ENCODE peak calls at places on chromosome 1, in nine cellular contexts. N is pancreas, I is left lung, Y is right lobe of liver, G is fibroblast of lung, R is esophagus muscularis mucosa, U is lung, O is dorsolateral prefrontal cortex, L is GM12865. D is an unnamed sample.

GRCh38 chr1:8821084-8821483 is 3.6 kb upstream of the RERE start:
- DNase-seq in L (no peak), G (no peak), U (no peak), I (no peak), Y (no peak), O (no peak), N (no peak), R (peak; percentile 8), D (no peak)

GRCh38 chr1:203295796-203296195 is 9.5 kb upstream of the BTG2 start:
- DNase-seq in N (no peak), R (no peak), Y (no peak), O (no peak), L (peak; percentile 44), I (no peak), G (no peak), U (no peak), D (no peak)

GRCh38 chr1:91979383-91979782 is 30.2 kb downstream of the BRDT start:
- DNase-seq in U (no peak), N (no peak), G (no peak), O (no peak), I (no peak), Y (no peak), R (no peak), L (no peak), D (no peak)

GRCh38 chr1:3687509-3687908 is 35.2 kb downstream of the TP73 start:
- DNase-seq in N (no peak), I (no peak), G (no peak), L (no peak), O (no peak), Y (no peak), U (no peak), R (no peak), D (no peak)

GRCh38 chr1:95451054-95451453 is 217.0 kb downstream of the RWDD3 start:
- DNase-seq in Y (no peak), U (no peak), N (no peak), R (no peak), O (no peak), L (peak; percentile 3), G (no peak), I (no peak), D (no peak)

GRCh38 chr1:226717256-226717909 is 21.7 kb downstream of the ITPKB start:
- DNase-seq in O (no peak), I (peak; percentile 71), Y (no peak), U (no peak), N (no peak), L (no peak), R (no peak), G (peak; percentile 25), D (no peak)

GRCh38 chr1:236315518-236315917 is 33.8 kb upstream of the ERO1B start:
- DNase-seq in N (no peak), R (no peak), O (no peak), L (no peak), U (no peak), I (no peak), G (no peak), Y (no peak), D (no peak)

GRCh38 chr1:180003026-180003695 is 48.6 kb downstream of the CEP350 start:
- DNase-seq in R (no peak), I (no peak), O (no peak), N (no peak), U (no peak), L (peak; percentile 60), Y (no peak), G (peak; percentile 5), D (no peak)

GRCh38 chr1:109837852-109838570 is 72.6 kb upstream of the CSF1 start:
- DNase-seq in G (no peak), R (no peak), U (no peak), O (no peak), Y (no peak), I (no peak), L (no peak), N (no peak), D (no peak)

GRCh38 chr1:23537296-23537993 is 6.4 kb upstream of the E2F2 start:
- DNase-seq in N (no peak), U (no peak), R (no peak), O (no peak), L (no peak), I (no peak), Y (no peak), G (peak; percentile 31), D (no peak)

GRCh38 chr1:23544444-23545389 is 13.7 kb upstream of the E2F2 start:
- DNase-seq in N (peak; percentile 86), I (peak; percentile 74), L (peak; percentile 89), O (peak; percentile 71), Y (peak; percentile 70), R (no peak), U (peak; percentile 78), G (peak; percentile 64), D (peak; percentile 85)

GRCh38 chr1:23543707-23544443 is 12.8 kb upstream of the E2F2 start:
- DNase-seq in N (no peak), U (no peak), Y (no peak), L (no peak), G (no peak), I (no peak), O (no peak), R (no peak), D (no peak)

DNA sequence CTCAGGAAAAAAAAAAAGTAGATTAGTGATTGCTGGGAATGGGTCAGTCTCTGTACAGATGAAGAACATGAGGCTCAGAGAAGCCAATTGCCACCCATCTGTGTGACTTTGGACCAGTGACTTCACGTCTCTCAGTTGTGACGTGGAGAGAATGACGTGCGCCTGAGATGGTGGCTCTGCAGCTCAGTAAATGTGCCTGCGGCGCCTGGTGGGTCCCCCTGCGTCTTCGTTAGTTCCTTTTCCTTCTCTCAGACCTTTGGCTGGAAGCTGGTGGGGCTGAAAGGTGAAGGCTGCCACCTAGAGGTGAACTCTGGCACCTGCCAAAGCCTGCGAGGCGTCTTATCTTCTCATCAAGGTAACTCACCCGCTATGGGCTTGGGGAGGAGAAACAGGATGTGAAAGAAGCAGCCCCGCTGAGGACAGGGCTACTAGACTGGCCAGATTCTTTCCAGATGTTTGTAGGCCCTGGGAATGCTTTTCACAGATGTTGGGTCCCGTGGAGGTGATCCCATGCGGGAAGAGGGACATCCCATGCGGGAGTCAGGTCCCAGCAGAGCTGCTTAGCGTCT is 8.7 kb upstream of the E2F2 start:
- DNase-seq in Y (peak; percentile 79), O (peak; percentile 91), R (peak; percentile 98), G (peak; percentile 81), L (peak; percentile 97), I (peak; percentile 89), U (peak; percentile 91), N (peak; percentile 93), D (peak; percentile 92)
- H3K4me3 ChIP-seq in Y (no peak overlapping the region), O (peak overlapping the region; percentile 30), R (peak overlapping the region; percentile 4), G (no peak overlapping the region), L (no peak overlapping the region), I (no peak overlapping the region), U (no peak overlapping the region), N (no peak overlapping the region), D (no peak overlapping the region)

GRCh38 chr1:169514566-169515270 is 29.0 kb upstream of the SLC19A2 start:
- DNase-seq in I (no peak), R (no peak), Y (no peak), O (no peak), G (no peak), L (no peak), N (no peak), U (no peak), D (no peak)

GRCh38 chr1:169515641-169516040 is 29.9 kb upstream of the SLC19A2 start:
- DNase-seq in U (no peak), Y (no peak), O (no peak), N (no peak), G (no peak), I (no peak), R (no peak), L (no peak), D (no peak)

GRCh38 chr1:169521226-169521625 is 35.5 kb upstream of the SLC19A2 start:
- DNase-seq in I (no peak), Y (no peak), L (no peak), U (no peak), R (no peak), O (no peak), N (no peak), G (no peak), D (no peak)

GRCh38 chr1:169513208-169513607 is 27.5 kb upstream of the SLC19A2 start:
- DNase-seq in L (no peak), N (no peak), O (no peak), Y (no peak), U (no peak), I (no peak), R (no peak), G (no peak), D (no peak)

DNA sequence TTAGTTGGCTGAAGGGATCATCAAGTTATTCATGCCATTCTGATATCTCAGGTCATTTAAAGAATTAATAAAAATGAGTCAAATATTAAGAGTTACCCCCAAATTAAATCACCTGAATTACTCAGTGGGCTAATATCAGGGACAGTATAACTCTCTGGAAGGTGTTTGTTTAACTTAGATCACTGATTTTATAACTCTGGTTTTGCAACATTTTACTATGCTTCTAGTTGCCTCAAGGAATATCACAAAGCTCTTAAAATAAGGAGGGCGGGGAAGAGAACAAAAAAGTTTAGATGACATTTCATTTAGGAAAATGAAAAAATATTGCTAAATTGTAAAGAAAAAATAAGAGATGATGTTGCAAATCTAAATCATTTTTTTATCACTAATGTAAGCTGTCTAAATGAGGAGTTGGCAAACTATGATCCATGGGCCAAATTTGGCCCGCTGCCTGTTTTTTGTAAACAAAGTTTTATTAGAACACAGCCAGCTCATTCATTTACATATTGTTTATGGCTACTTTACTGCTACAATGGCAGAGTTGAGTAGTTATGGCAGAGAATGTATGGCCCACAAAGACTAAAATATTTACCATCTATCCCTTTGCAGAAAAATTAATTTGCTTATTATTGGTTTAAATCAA is 31.9 kb upstream of the SLC19A2 start:
- DNase-seq in N (no peak), Y (no peak), U (no peak), R (no peak), G (no peak), L (no peak), I (no peak), O (no peak), D (no peak)
- TF ChIP-seq CTCF in N (no peak), Y (no peak), U (no peak), R (no peak), G (no peak), L (no peak), I (no peak), O (no peak), D (no peak)

GRCh38 chr1:205591522-205592351 is 40.1 kb downstream of the ELK4 start:
- DNase-seq in U (peak; percentile 88), G (peak; percentile 77), R (peak; percentile 98), O (peak; percentile 89), I (peak; percentile 87), L (peak; percentile 90), N (peak; percentile 94), Y (peak; percentile 83), D (peak; percentile 94)
- H3K4me3 ChIP-seq in U (no peak overlapping the region), G (peak overlapping the region; percentile 24), R (peak overlapping the region; percentile 50), O (peak overlapping the region; percentile 71), I (peak overlapping the region; percentile 17), L (peak overlapping the region; percentile 66), N (no peak overlapping the region), Y (peak overlapping the region; percentile 57), D (peak overlapping the region; percentile 30)

DNA sequence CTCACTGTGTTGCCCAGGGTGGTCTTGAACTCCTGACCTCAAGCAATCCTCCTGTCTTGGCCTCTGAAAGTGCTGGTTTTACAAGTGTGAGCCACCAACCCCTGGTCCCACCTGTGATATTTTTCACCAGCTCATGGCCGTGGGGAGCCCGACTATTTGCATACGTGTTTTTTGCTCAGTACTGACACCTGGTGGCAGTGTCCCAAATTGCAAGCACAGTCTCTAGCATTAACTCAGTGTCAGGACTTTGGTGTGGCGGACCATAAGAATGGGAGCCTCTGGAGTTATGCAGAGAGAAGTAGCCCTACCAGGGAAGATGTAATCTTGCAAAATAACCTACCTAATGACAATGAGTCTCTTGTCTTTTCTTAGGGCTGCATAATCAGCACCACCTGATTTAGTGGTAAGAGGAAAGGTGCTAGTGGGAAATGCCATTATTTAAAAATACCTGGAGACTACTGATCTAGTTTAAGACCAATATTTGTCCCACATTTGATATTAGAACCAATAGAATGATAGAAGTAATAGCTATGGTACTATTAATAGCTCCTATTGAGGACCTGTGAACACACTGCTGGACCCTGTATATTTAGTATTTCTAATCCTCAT is 305.4 kb downstream of the DISC1 start:
- DNase-seq in N (no peak), U (no peak), I (no peak), O (no peak), Y (no peak), G (no peak), R (peak; percentile 5), L (peak; percentile 54), D (no peak)
- TF ChIP-seq CTCF in N (no peak), U (no peak), I (peak; percentile 27), O (peak; percentile 36), Y (peak; percentile 33), G (peak; percentile 42), R (peak; percentile 38), L (peak; percentile 55), D (peak; percentile 18)